ENCODE peak calls at places on chromosomes 5 and 9, in ten cellular contexts. H is right lobe of liver; O is AG10803; P is aorta; T is H7; R is cardiac muscle cell; V is GM06990; K is vagina; Z is MM.1S; S is CD4-positive, CD25-positive, alpha-beta regulatory T cell. D is an unnamed sample.

GRCh38 chr5:177496111-177497010 is 1.0 kb downstream of the PDLIM7 start:
- DNase-seq in H (peak; percentile 63), O (peak; percentile 89), P (peak; percentile 96), T (peak; percentile 98), R (peak; percentile 96), V (no peak), K (no peak), Z (no peak), S (no peak), D (no peak)

GRCh38 chr5:131393498-131393968 is 129.7 kb downstream of the CDC42SE2 start:
- DNase-seq in H (no peak), O (no peak), P (no peak), T (no peak), R (peak; percentile 36), V (no peak), K (no peak), Z (no peak), S (no peak), D (no peak)

GRCh38 chr5:141615991-141616715 is 2.6 kb downstream of the DIAPH1 start:
- DNase-seq in H (no peak), O (no peak), P (no peak), T (no peak), R (no peak), V (no peak), K (no peak), Z (no peak), S (no peak), D (no peak)

GRCh38 chr9:108956098-108956533 is 21.9 kb downstream of the ABITRAM start:
- DNase-seq in H (no peak), O (no peak), P (no peak), T (no peak), R (no peak), V (no peak), K (no peak), Z (no peak), S (no peak), D (no peak)

GRCh38 chr5:33892419-33893151 is 795 bp upstream of the ADAMTS12 start:
- DNase-seq in H (no peak), O (peak; percentile 99), P (peak; percentile 87), T (peak; percentile 29), R (peak; percentile 98), V (no peak), K (no peak), Z (no peak), S (no peak), D (no peak)

GRCh38 chr5:133509742-133510079 is 102.6 kb downstream of the FSTL4 start:
- DNase-seq in H (peak; percentile 75), O (no peak), P (no peak), T (no peak), R (no peak), V (no peak), K (peak; percentile 34), Z (no peak), S (no peak), D (no peak)

GRCh38 chr5:39021413-39021812 is 52.8 kb downstream of the RICTOR start:
- DNase-seq in H (no peak), O (no peak), P (no peak), T (peak; percentile 19), R (no peak), V (no peak), K (no peak), Z (no peak), S (no peak), D (no peak)

GRCh38 chr9:77455312-77455927 is 192.7 kb downstream of the GNA14 start:
- DNase-seq in H (no peak), O (no peak), P (no peak), T (peak; percentile 33), R (peak; percentile 51), V (no peak), K (no peak), Z (peak; percentile 42), S (peak; percentile 38), D (peak; percentile 22)

GRCh38 chr9:127756233-127756632 is 21.1 kb upstream of the TOR2A start:
- DNase-seq in H (no peak), O (no peak), P (no peak), T (no peak), R (no peak), V (no peak), K (no peak), Z (no peak), S (no peak), D (no peak)

GRCh38 chr9:127754099-127754760 is 19.1 kb upstream of the TOR2A start:
- DNase-seq in H (no peak), O (no peak), P (no peak), T (peak; percentile 98), R (no peak), V (no peak), K (no peak), Z (no peak), S (no peak), D (no peak)

GRCh38 chr9:127754761-127755557 is 19.9 kb upstream of the TOR2A start:
- DNase-seq in H (no peak), O (no peak), P (no peak), T (peak; percentile 99), R (no peak), V (no peak), K (no peak), Z (no peak), S (no peak), D (no peak)

GRCh38 chr9:127753556-127753955 is 18.5 kb upstream of the TOR2A start:
- DNase-seq in H (no peak), O (no peak), P (no peak), T (peak; percentile 33), R (no peak), V (no peak), K (no peak), Z (no peak), S (no peak), D (no peak)

GRCh38 chr9:127755558-127756060 is 20.5 kb upstream of the TOR2A start:
- DNase-seq in H (no peak), O (no peak), P (no peak), T (no peak), R (no peak), V (no peak), K (no peak), Z (no peak), S (no peak), D (no peak)
- H3K4me3 ChIP-seq in H (no peak overlapping the region), O (no peak overlapping the region), P (no peak overlapping the region), T (peak overlapping the region; percentile 40), R (peak overlapping the region; percentile 18), V (no peak overlapping the region), K (no peak overlapping the region), Z (no peak overlapping the region), S (no peak overlapping the region), D (no peak overlapping the region)

GRCh38 chr9:5459289-5459829 is 9.0 kb downstream of the CD274 start:
- DNase-seq in H (no peak), O (peak; percentile 73), P (no peak), T (no peak), R (peak; percentile 42), V (no peak), K (no peak), Z (no peak), S (peak; percentile 36), D (no peak)

GRCh38 chr9:5453673-5454072 is 3.3 kb downstream of the CD274 start:
- DNase-seq in H (no peak), O (no peak), P (no peak), T (no peak), R (peak; percentile 32), V (no peak), K (no peak), Z (no peak), S (no peak), D (no peak)

GRCh38 chr9:5453004-5453403 is 2.7 kb downstream of the CD274 start:
- DNase-seq in H (no peak), O (no peak), P (no peak), T (no peak), R (no peak), V (no peak), K (no peak), Z (no peak), S (no peak), D (no peak)

GRCh38 chr9:5452286-5452609 is 1.9 kb downstream of the CD274 start:
- DNase-seq in H (no peak), O (no peak), P (no peak), T (no peak), R (no peak), V (no peak), K (no peak), Z (no peak), S (no peak), D (no peak)

DNA sequence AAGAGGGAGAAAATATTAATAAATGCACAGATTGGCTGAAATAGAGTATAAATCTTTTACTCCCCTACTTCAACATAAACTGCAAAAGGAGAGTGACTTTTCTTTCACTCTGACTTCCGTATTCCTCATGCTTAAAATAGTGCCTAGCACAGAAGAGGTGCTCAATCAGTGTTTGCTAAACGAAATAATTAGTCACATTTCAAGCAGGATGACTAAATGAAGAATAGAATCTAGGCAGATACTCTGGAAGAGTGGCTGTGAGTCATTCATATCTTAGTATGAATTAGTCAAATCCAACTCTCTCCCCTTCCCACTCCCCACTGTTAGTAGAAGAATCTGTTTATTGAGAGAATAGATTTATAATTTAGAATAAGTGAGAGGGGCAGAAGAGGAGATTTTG is 4.8 kb downstream of the CD274 start:
- DNase-seq in H (no peak), O (peak; percentile 57), P (no peak), T (no peak), R (peak; percentile 51), V (no peak), K (no peak), Z (no peak), S (no peak), D (no peak)
- H3K4me3 ChIP-seq in H (no peak overlapping the region), O (peak overlapping the region; percentile 19), P (no peak overlapping the region), T (no peak overlapping the region), R (no peak overlapping the region), V (peak overlapping the region; percentile 19), K (no peak overlapping the region), Z (no peak overlapping the region), S (no peak overlapping the region), D (no peak overlapping the region)

DNA sequence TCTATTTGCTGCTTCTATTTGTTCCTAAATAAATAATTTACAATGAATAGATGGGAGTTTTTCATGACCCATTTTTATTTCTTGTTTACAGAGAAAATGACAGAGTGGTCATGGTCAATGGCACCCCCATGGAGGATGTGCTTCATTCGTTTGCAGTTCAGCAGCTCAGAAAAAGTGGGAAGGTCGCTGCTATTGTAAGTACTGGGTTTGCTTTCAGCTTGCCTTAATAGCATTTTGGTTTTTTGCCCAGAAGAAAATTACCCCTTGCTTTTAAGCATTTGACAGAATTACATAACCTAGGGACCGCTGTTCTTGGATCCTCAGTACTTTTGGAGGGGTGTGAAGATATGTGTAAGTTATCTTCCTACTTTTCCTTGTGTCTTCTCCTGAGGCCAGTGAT is 44.1 kb downstream of the TJP2 start:
- DNase-seq in H (no peak), O (no peak), P (no peak), T (no peak), R (no peak), V (no peak), K (no peak), Z (no peak), S (no peak), D (no peak)
- H3K4me3 ChIP-seq in H (no peak overlapping the region), O (no peak overlapping the region), P (no peak overlapping the region), T (no peak overlapping the region), R (no peak overlapping the region), V (no peak overlapping the region), K (no peak overlapping the region), Z (no peak overlapping the region), S (no peak overlapping the region), D (no peak overlapping the region)

DNA sequence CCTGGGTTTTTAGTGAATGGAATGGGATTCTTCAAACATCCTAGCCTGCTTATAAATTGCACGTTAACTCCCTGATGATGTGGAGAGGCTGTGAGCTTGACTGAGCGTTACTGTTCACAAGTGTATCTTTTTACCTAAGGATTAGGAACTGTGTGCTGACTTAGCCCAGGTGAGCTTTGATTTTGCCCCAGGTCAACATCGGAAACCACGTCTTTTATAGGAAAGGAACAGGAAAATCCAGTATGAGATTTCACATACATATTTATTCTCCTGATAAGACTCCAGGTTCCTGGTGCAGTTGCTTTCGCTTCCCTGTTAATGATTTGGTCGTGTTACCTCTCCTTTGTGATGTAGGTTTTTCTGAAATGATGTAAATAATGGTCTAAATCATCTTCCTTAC is 103.2 kb upstream of the BASP1 start:
- DNase-seq in H (no peak), O (no peak), P (no peak), T (no peak), R (no peak), V (no peak), K (no peak), Z (no peak), S (no peak), D (no peak)
- H3K4me3 ChIP-seq in H (no peak overlapping the region), O (no peak overlapping the region), P (no peak overlapping the region), T (no peak overlapping the region), R (no peak overlapping the region), V (no peak overlapping the region), K (no peak overlapping the region), Z (no peak overlapping the region), S (no peak overlapping the region), D (no peak overlapping the region)